ENCODE peak calls at places on chromosomes 12 and 14, in six cellular contexts. Q is fibroblast of the conjunctiva, E is germinal center, F is B cell, O is GM13977, H is sciatic nerve. S is an unnamed sample.
A peak's percentile ranks its signal among the peaks of the same experiment; 100 is the strongest.

GRCh38 chr12:104648746-104649145 is 192.0 kb downstream of the CHST11 start:
- DNase-seq in E (no peak), F (no peak), O (no peak), Q (no peak), H (no peak), S (no peak)

GRCh38 chr12:4177257-4177656 is 96.3 kb upstream of the CCND2 start:
- DNase-seq in F (no peak), H (no peak), E (no peak), Q (no peak), O (no peak), S (no peak)

GRCh38 chr14:91870001-91870400 is 2.7 kb upstream of the TC2N start:
- DNase-seq in Q (no peak), O (no peak), H (no peak), E (no peak), F (no peak), S (no peak)

GRCh38 chr12:56032006-56032405 is 9.7 kb upstream of the RPS26 start:
- DNase-seq in H (no peak), E (no peak), O (no peak), F (no peak), Q (no peak), S (no peak)

GRCh38 chr12:108744021-108744897 is 12.9 kb upstream of the CORO1C start:
- DNase-seq in O (no peak), H (no peak), F (no peak), E (no peak), Q (no peak), S (no peak)

GRCh38 chr14:104976198-104977007 is 1.8 kb downstream of the AHNAK2 start:
- DNase-seq in E (peak; percentile 79), O (peak; percentile 88), H (peak; percentile 88), F (peak; percentile 85), Q (peak; percentile 64), S (peak; percentile 88)

GRCh38 chr12:20044836-20045235 is 323.5 kb upstream of the PDE3A start:
- DNase-seq in O (no peak), F (no peak), Q (peak; percentile 30), E (no peak), H (no peak), S (no peak)

GRCh38 chr14:78088941-78089340 is 81.2 kb upstream of the NRXN3 start:
- DNase-seq in F (no peak), H (no peak), E (no peak), O (no peak), Q (no peak), S (no peak)

GRCh38 chr12:104873374-104873773 is 84.7 kb downstream of the SLC41A2 start:
- DNase-seq in Q (no peak), F (no peak), H (no peak), E (no peak), O (no peak), S (no peak)

GRCh38 chr14:102141797-102142196 is 2.1 kb downstream of the WDR20 start:
- DNase-seq in F (no peak), H (no peak), Q (no peak), E (no peak), O (no peak), S (no peak)